ENCODE peak calls at places on chromosomes 13 and 19, in five cellular contexts. S is breast epithelium, Q is SK-N-SH, B is stomach, V is K562. D is an unnamed sample.

GRCh38 chr19:45161715-45162463 is 1.1 kb upstream of the NKPD1 start:
- DNase-seq in S (no peak), Q (peak), B (peak), V (peak), D (peak)

GRCh38 chr13:41675306-41675705 is 218.0 kb downstream of the RGCC start:
- DNase-seq in S (no peak), Q (no peak), B (no peak), V (no peak), D (no peak)

GRCh38 chr19:55684946-55685681 is 10.1 kb downstream of the EPN1 start:
- DNase-seq in S (no peak), Q (no peak), B (no peak), V (no peak), D (no peak)

GRCh38 chr19:7554990-7555864 is 19.7 kb downstream of the PNPLA6 start:
- DNase-seq in S (no peak), Q (peak), B (no peak), V (peak), D (peak)

GRCh38 chr13:47117268-47117667 is 220.4 kb upstream of the HTR2A start:
- DNase-seq in S (no peak), Q (no peak), B (no peak), V (peak), D (no peak)

GRCh38 chr19:12065100-12065538 is 588 bp downstream of the ZNF844 start:
- DNase-seq in S (peak), Q (no peak), B (no peak), V (no peak), D (no peak)

GRCh38 chr13:20570540-20570939 is 3.6 kb downstream of the IFT88 start:
- DNase-seq in S (no peak), Q (no peak), B (no peak), V (no peak), D (no peak)

GRCh38 chr19:33678796-33679195 is 57.0 kb downstream of the CHST8 start:
- DNase-seq in S (peak), Q (peak), B (no peak), V (no peak), D (no peak)

GRCh38 chr19:45069056-45069455 is 7.2 kb downstream of the ZNF296 start:
- DNase-seq in S (peak), Q (peak), B (peak), V (no peak), D (no peak)

GRCh38 chr19:36140289-36141038 is 598 bp downstream of the CAPNS1 start:
- DNase-seq in S (peak), Q (peak), B (peak), V (peak), D (no peak)

GRCh38 chr13:50131998-50132936 is 117.0 kb downstream of the KCNRG start:
- DNase-seq in S (no peak), Q (no peak), B (no peak), V (no peak), D (no peak)

GRCh38 chr19:1087813-1088418 is 7.3 kb downstream of the POLR2E start:
- DNase-seq in S (no peak), Q (no peak), B (no peak), V (no peak), D (no peak)

GRCh38 chr19:32622002-32622401 is 41.0 kb downstream of the PDCD5 start:
- DNase-seq in S (no peak), Q (no peak), B (no peak), V (no peak), D (no peak)

GRCh38 chr13:110897521-110897920 is 17.3 kb downstream of the ANKRD10 start:
- DNase-seq in S (no peak), Q (no peak), B (no peak), V (no peak), D (no peak)

GRCh38 chr19:13864513-13865242 is 12.3 kb upstream of the NANOS3 start:
- DNase-seq in S (no peak), Q (peak), B (no peak), V (no peak), D (no peak)

GRCh38 chr19:13861714-13862531 is 15.0 kb upstream of the NANOS3 start:
- DNase-seq in S (peak), Q (peak), B (peak), V (peak), D (peak)

GRCh38 chr19:13865578-13866462 is 11.1 kb upstream of the NANOS3 start:
- DNase-seq in S (no peak), Q (peak), B (no peak), V (no peak), D (no peak)

GRCh38 chr19:13865243-13865577 is 11.7 kb upstream of the NANOS3 start:
- DNase-seq in S (no peak), Q (no peak), B (no peak), V (no peak), D (no peak)

GRCh38 chr19:13864223-13864512 is 12.8 kb upstream of the NANOS3 start:
- DNase-seq in S (no peak), Q (no peak), B (no peak), V (no peak), D (no peak)
- TF ChIP-seq POLR2AphosphoS5 in S (no peak), Q (no peak), B (no peak), V (no peak), D (no peak)

GRCh38 chr13:114162533-114162922 is 16.5 kb upstream of the CFAP97D2 start:
- DNase-seq in S (no peak), Q (no peak), B (no peak), V (no peak), D (no peak)
- TF ChIP-seq POLR2AphosphoS5 in S (no peak), Q (no peak), B (no peak), V (no peak), D (no peak)

DNA sequence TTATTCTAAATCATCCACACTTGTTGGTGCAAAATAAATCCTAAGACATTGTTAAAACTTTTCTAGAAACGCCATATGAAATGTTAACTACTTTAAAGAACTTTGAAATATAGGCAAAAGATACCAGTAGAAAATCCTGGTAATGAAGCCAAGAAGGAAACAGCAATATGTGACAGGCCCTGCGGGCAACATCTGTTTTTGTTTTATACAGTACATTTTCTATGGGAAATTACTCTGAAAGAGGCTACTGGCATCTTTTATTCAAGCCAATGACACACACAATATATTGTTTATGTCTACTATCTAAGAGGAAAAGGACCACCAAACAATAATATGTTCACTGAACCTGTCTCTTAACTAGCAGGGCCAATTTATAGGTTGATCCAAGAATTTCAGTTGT is 829.7 kb downstream of the PCDH17 start:
- DNase-seq in S (no peak), Q (peak), B (no peak), V (no peak), D (no peak)
- TF ChIP-seq POLR2AphosphoS5 in S (no peak), Q (no peak), B (no peak), V (no peak), D (no peak)

GRCh38 chr19:10987621-10988297 is 26.9 kb downstream of the SMARCA4 start:
- DNase-seq in S (no peak), Q (no peak), B (no peak), V (no peak), D (no peak)
- TF ChIP-seq POLR2AphosphoS5 in S (no peak), Q (no peak), B (no peak), V (no peak), D (no peak)

DNA sequence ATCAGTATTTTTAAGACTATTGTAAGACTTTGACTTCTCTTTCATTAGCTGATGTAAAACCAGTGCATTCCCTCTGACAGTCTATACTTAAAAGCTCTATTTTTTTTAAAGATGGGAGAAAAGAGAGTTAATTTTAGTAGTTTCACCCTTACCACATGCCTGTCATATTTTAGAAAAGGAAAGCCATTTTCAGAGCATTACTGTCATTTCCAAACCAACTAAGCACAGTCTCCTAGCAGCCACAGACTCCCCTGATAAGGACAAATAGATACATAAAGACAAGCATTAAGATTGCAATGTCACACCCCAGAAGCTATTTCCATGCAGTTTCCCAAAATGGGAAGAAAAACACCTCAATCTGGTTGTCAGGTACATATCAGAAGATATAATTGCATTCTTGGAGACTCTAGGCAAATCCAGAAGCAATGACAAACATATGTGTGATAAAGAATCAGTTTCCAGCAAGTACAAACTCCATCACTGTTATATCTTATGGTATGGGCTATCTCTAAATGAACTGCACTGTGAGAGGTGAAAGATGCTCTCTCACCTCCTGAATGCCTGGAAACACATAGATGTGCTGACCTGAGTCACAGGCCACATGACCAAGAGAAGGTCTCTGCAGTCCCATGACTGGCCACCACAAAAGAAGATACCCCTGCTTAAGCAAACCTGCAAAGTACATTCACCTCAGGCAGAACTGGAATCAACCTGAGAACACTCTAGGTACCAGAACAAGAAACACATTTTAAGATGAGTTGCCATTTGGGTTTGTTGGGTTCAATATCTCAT is 303.3 kb downstream of the POU4F1 start:
- DNase-seq in S (no peak), Q (no peak), B (no peak), V (no peak), D (no peak)
- TF ChIP-seq POLR2AphosphoS5 in S (no peak), Q (no peak), B (no peak), V (no peak), D (no peak)

GRCh38 chr19:34962281-34962944 is 1.6 kb downstream of the ZNF792 start:
- DNase-seq in S (no peak), Q (peak), B (no peak), V (peak), D (no peak)
- TF ChIP-seq POLR2AphosphoS5 in S (no peak), Q (peak), B (peak), V (peak), D (no peak)

DNA sequence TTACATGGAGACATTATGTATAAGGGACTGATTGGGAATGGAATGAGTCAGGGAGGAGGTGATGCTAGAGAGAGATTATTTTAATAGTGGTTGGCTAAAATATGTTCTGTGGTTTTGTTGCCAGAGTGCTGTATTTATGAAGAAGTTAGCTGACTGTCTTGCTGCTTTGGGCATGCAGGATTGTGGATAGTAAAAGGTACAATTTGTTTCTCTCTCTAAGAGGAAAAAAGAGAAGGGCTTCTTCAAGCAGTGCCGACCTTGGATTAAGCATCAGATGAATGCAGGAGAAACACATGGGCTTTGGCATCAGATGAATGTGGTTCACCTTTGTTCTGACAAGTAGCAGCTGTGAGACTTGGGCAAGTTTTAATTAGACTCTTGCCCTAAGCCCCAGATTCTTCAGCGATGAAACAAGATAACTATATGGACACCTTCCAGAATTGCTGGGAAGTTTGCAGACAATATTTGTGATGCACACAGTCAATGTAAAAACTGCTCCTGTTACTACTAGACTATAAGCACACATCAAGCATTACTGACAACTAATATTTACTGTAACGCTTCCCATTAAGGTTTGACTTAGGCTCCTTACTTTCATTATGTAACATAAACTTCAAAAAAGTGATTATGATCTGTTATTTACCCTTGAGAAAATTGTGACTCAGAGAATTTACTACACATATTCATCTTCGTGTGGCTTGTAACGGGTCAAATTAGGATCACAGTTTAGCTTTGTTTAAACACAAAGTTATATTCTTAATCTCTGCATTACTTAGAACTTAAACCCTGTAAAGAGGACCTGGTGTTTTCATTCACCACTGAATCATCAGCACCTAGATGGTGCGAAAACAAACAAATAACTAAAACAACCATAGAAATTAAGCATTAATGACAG is 824.0 kb downstream of the PCDH9 start:
- DNase-seq in S (peak), Q (no peak), B (no peak), V (no peak), D (no peak)
- TF ChIP-seq POLR2AphosphoS5 in S (no peak), Q (no peak), B (no peak), V (no peak), D (no peak)

GRCh38 chr19:46698395-46699321 is 18.3 kb downstream of the PRKD2 start:
- DNase-seq in S (no peak), Q (no peak), B (no peak), V (no peak), D (no peak)
- TF ChIP-seq POLR2AphosphoS5 in S (no peak), Q (no peak), B (no peak), V (no peak), D (no peak)

DNA sequence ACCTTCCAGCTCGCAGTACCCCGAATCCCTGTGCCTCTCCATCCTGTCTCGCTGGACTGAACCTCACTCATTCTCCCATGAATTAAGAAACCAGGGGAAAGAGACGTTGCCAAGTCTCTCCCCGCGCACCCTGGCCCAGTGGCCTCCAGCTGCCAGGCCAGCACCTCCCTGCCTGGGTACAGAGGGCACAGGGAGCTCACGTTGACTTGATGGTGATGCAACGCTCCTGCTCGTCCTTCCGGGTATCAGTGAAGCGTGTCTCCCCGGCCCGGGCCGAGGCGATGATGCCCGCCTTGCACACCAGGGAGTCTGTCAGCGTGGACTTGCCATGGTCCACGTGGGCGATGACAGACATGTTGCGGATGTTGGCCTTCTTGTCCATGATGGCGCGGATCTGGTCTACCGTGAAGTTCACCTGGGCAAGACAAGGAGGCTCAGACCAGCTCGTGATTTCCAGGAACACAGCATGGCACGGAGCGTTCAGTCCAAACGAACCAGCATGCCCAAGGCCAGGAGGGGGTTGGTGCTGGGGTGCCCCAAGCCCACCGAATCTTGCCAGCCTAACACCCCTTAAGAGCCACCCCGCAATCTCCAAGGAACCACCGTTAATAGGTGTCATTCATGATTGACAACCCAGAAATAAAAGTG is 1.2 kb downstream of the EEF2 start:
- DNase-seq in S (peak), Q (peak), B (no peak), V (peak), D (no peak)
- TF ChIP-seq POLR2AphosphoS5 in S (peak), Q (no peak), B (no peak), V (peak), D (peak)

D was measured in H1.